ENCODE peak calls at places on chromosomes 16 and 17, in five cellular contexts. F is head of caudate nucleus, Q is SK-N-DZ, O is HTR-8/SVneo, K is cardiac fibroblast. D is an unnamed sample.

GRCh38 chr16:57194512-57194911 is 8.4 kb downstream of the RSPRY1 start:
- DNase-seq in F (no peak), Q (peak), O (peak), K (peak), D (no peak)

GRCh38 chr17:7842380-7842949 is 8.4 kb downstream of the KDM6B start:
- DNase-seq in F (peak), Q (no peak), O (peak), K (peak), D (no peak)

GRCh38 chr17:75010683-75011406 is 1.6 kb upstream of the MRPL58 start:
- DNase-seq in F (no peak), Q (peak), O (no peak), K (peak), D (peak)

GRCh38 chr16:22141746-22142145 is 20.6 kb upstream of the SDR42E2 start:
- DNase-seq in F (no peak), Q (peak), O (peak), K (peak), D (no peak)

GRCh38 chr17:17749921-17750320 is 68.7 kb downstream of the RAI1 start:
- DNase-seq in F (peak), Q (peak), O (peak), K (peak), D (peak)

GRCh38 chr16:24419709-24420108 is 119.7 kb upstream of the RBBP6 start:
- DNase-seq in F (no peak), Q (no peak), O (no peak), K (no peak), D (no peak)

GRCh38 chr17:74330446-74330845 is 4.4 kb downstream of the KIF19 start:
- DNase-seq in F (peak), Q (no peak), O (no peak), K (no peak), D (peak)

GRCh38 chr16:79599256-79599836 is 1.2 kb downstream of the MAF start:
- DNase-seq in F (peak), Q (no peak), O (no peak), K (peak), D (no peak)

GRCh38 chr17:42107597-42108576 is 4.6 kb downstream of the DHX58 start:
- DNase-seq in F (peak), Q (peak), O (peak), K (no peak), D (peak)

GRCh38 chr17:66255112-66255511 is 25.9 kb upstream of the APOH start:
- DNase-seq in F (peak), Q (peak), O (peak), K (peak), D (no peak)

GRCh38 chr16:53864819-53865491 is 161.0 kb downstream of the FTO start:
- DNase-seq in F (no peak), Q (no peak), O (no peak), K (peak), D (no peak)

GRCh38 chr17:63631062-63631461 is 8.8 kb downstream of the MAP3K3 start:
- DNase-seq in F (no peak), Q (no peak), O (no peak), K (no peak), D (no peak)

GRCh38 chr17:64153565-64153964 is 23.6 kb upstream of the ERN1 start:
- DNase-seq in F (no peak), Q (no peak), O (no peak), K (no peak), D (no peak)

GRCh38 chr17:4971826-4972225 is 4.2 kb upstream of the SPAG7 start:
- DNase-seq in F (no peak), Q (no peak), O (no peak), K (no peak), D (no peak)

GRCh38 chr16:54366943-54367342 is 80.4 kb upstream of the IRX3 start:
- DNase-seq in F (no peak), Q (no peak), O (no peak), K (no peak), D (no peak)

GRCh38 chr17:81057079-81057730 is 22.3 kb downstream of the BAIAP2 start:
- DNase-seq in F (peak), Q (peak), O (no peak), K (peak), D (no peak)

GRCh38 chr16:67283826-67284555 is 4.7 kb downstream of the PLEKHG4 start:
- DNase-seq in F (no peak), Q (no peak), O (no peak), K (no peak), D (no peak)

D was measured in posterior cingulate gyrus.